ENCODE peak calls at places on chromosomes 6 and 20, in eight cellular contexts. S is iPS DF 6.9; L is CD4-positive, alpha-beta T cell; D is GM10248; J is mucosa of gallbladder; B is BE2C; Y is HFFc6; H is GM20000. X is an unnamed sample.

GRCh38 chr6:15882345-15882744 is 219.5 kb upstream of the DTNBP1 start:
- DNase-seq in D (no peak), J (no peak), S (no peak), L (no peak), Y (no peak), B (no peak), H (no peak), X (no peak)

GRCh38 chr20:57392512-57393271 is 1.5 kb downstream of the RBM38 start:
- DNase-seq in B (no peak), D (peak), S (no peak), H (peak), J (peak), Y (no peak), L (peak), X (peak)

GRCh38 chr6:154450498-154450897 is 60.0 kb downstream of the CNKSR3 start:
- DNase-seq in H (no peak), J (no peak), D (no peak), S (no peak), L (no peak), B (no peak), Y (no peak), X (no peak)

GRCh38 chr20:17468073-17468840 is 62.9 kb downstream of the BFSP1 start:
- DNase-seq in H (no peak), Y (no peak), D (no peak), L (no peak), S (no peak), B (no peak), J (no peak), X (no peak)

GRCh38 chr20:19889011-19889953 is 127.9 kb upstream of the NAA20 start:
- DNase-seq in L (no peak), J (peak), S (no peak), B (no peak), Y (peak), D (no peak), H (no peak), X (no peak)

GRCh38 chr20:7003598-7003997 is 236.1 kb downstream of the BMP2 start:
- DNase-seq in L (no peak), D (no peak), Y (no peak), B (no peak), S (no peak), H (no peak), J (no peak), X (no peak)

GRCh38 chr6:24720131-24720603 is 1.2 kb upstream of the C6orf62 start:
- DNase-seq in D (peak), B (peak), J (peak), L (peak), H (peak), S (no peak), Y (peak), X (peak)

GRCh38 chr20:20814685-20815084 is 102.2 kb upstream of the RALGAPA2 start:
- DNase-seq in B (no peak), J (no peak), H (no peak), L (no peak), Y (no peak), D (no peak), S (no peak), X (no peak)

GRCh38 chr6:39979461-39980328 is 45.4 kb upstream of the MOCS1 start:
- DNase-seq in B (no peak), Y (no peak), H (no peak), S (no peak), D (no peak), L (no peak), J (no peak), X (no peak)

GRCh38 chr6:70520575-70520974 is 46.2 kb upstream of the SDHAF4 start:
- DNase-seq in D (peak), L (no peak), S (no peak), Y (peak), J (no peak), H (peak), B (no peak), X (no peak)

GRCh38 chr6:146543940-146544661 is 468 bp downstream of the RAB32 start:
- DNase-seq in S (no peak), L (no peak), B (peak), D (peak), J (peak), Y (peak), H (peak), X (no peak)

GRCh38 chr20:45157977-45158376 is 16.7 kb upstream of the PI3 start:
- DNase-seq in J (no peak), S (no peak), B (no peak), L (no peak), H (no peak), D (no peak), Y (peak), X (no peak)

GRCh38 chr6:129207832-129208231 is 324.9 kb downstream of the LAMA2 start:
- DNase-seq in Y (no peak), H (no peak), L (no peak), B (no peak), D (no peak), J (no peak), S (no peak), X (no peak)

GRCh38 chr6:108694816-108695215 is 134.1 kb downstream of the FOXO3 start:
- DNase-seq in B (no peak), J (no peak), D (no peak), Y (no peak), H (no peak), L (no peak), S (no peak), X (no peak)

GRCh38 chr6:119077643-119078448 is 618 bp downstream of the FAM184A start:
- DNase-seq in H (peak), J (no peak), Y (no peak), B (peak), L (peak), S (no peak), D (peak), X (peak)

GRCh38 chr20:17504898-17505663 is 26.1 kb downstream of the BFSP1 start:
- DNase-seq in S (no peak), J (peak), B (peak), H (peak), Y (peak), L (peak), D (peak), X (peak)

GRCh38 chr20:20535051-20535450 is 167.1 kb downstream of the INSM1 start:
- DNase-seq in J (no peak), L (no peak), B (no peak), Y (no peak), H (no peak), S (no peak), D (no peak), X (no peak)

GRCh38 chr20:41408986-41409385 is 42.4 kb upstream of the EMILIN3 start:
- DNase-seq in D (no peak), L (no peak), S (no peak), B (peak), J (no peak), H (no peak), Y (no peak), X (no peak)

GRCh38 chr6:2695464-2696095 is 55.1 kb downstream of the MYLK4 start:
- DNase-seq in L (no peak), H (peak), B (no peak), S (no peak), Y (peak), J (no peak), D (peak), X (no peak)

X was measured in T-helper 9 cell.